ENCODE peak calls at places on chromosome 13, in six cellular contexts. K is fibroblast of mammary gland, Q is foreskin keratinocyte, P is GM06990, I is neural crest cell, L is ascending aorta. J is an unnamed sample.

GRCh38 chr13:98761126-98761978 is 8.9 kb upstream of the SLC15A1 start:
- DNase-seq in K (peak), L (no peak), P (no peak), I (no peak), Q (peak), J (peak)

GRCh38 chr13:86710013-86710412 is 910.8 kb upstream of the SLITRK6 start:
- DNase-seq in L (no peak), I (no peak), P (no peak), Q (no peak), K (no peak), J (peak)

GRCh38 chr13:26220575-26220974 is 1.5 kb downstream of the RNF6 start:
- DNase-seq in Q (peak), L (no peak), K (peak), P (no peak), I (no peak), J (no peak)

GRCh38 chr13:44686478-44687071 is 110.4 kb upstream of the TSC22D1 start:
- DNase-seq in L (no peak), I (no peak), Q (no peak), K (no peak), P (no peak), J (no peak)

GRCh38 chr13:111203742-111204386 is 88.8 kb downstream of the ARHGEF7 start:
- DNase-seq in I (no peak), P (no peak), K (no peak), Q (no peak), L (no peak), J (no peak)

GRCh38 chr13:95833713-95834112 is 156.8 kb downstream of the DNAJC3 start:
- DNase-seq in K (peak), L (no peak), I (no peak), P (no peak), Q (peak), J (no peak)

GRCh38 chr13:107937841-107938240 is 277.5 kb downstream of the LIG4 start:
- DNase-seq in L (no peak), I (no peak), K (no peak), Q (no peak), P (no peak), J (no peak)

GRCh38 chr13:79225487-79226232 is 180.4 kb downstream of the RBM26 start:
- DNase-seq in K (no peak), Q (peak), I (no peak), P (no peak), L (no peak), J (no peak)

GRCh38 chr13:36096411-36097184 is 34.6 kb downstream of the DCLK1 start:
- DNase-seq in I (no peak), P (no peak), K (peak), L (no peak), Q (no peak), J (no peak)

GRCh38 chr13:51803018-51803417 is 945 bp downstream of the DHRS12 start:
- DNase-seq in P (no peak), I (no peak), K (no peak), Q (no peak), L (no peak), J (no peak)

GRCh38 chr13:99386911-99387788 is 80.0 kb upstream of the GPR183 start:
- DNase-seq in L (no peak), K (peak), Q (no peak), I (peak), P (peak), J (peak)

GRCh38 chr13:30845297-30846214 is 60.5 kb upstream of the MEDAG start:
- DNase-seq in P (no peak), Q (no peak), K (no peak), L (no peak), I (no peak), J (no peak)

GRCh38 chr13:67341406-67341805 is 111.3 kb upstream of the PCDH9 start:
- DNase-seq in P (no peak), I (no peak), K (peak), L (no peak), Q (no peak), J (no peak)

GRCh38 chr13:43883636-43884035 is 3.9 kb downstream of the LACC1 start:
- DNase-seq in P (no peak), I (no peak), L (no peak), Q (no peak), K (no peak), J (no peak)

GRCh38 chr13:29679357-29680050 is 84.0 kb upstream of the SLC7A1 start:
- DNase-seq in L (no peak), Q (no peak), K (no peak), P (no peak), I (no peak), J (no peak)

GRCh38 chr13:36736119-36736726 is 62.4 kb downstream of the SERTM1 start:
- DNase-seq in I (peak), K (peak), L (no peak), P (no peak), Q (no peak), J (peak)

GRCh38 chr13:66532146-66532545 is 698.0 kb downstream of the PCDH9 start:
- DNase-seq in P (no peak), I (no peak), Q (peak), L (no peak), K (peak), J (no peak)

GRCh38 chr13:99398916-99399622 is 91.9 kb upstream of the GPR183 start:
- DNase-seq in Q (no peak), L (no peak), K (no peak), P (no peak), I (no peak), J (no peak)

GRCh38 chr13:23450340-23451046 is 17.0 kb upstream of the SACS start:
- DNase-seq in P (no peak), L (no peak), I (no peak), Q (no peak), K (no peak), J (no peak)

GRCh38 chr13:114113961-114114360 is 18.5 kb downstream of the RASA3 start:
- DNase-seq in P (no peak), K (no peak), I (no peak), L (no peak), Q (no peak), J (no peak)

GRCh38 chr13:97344250-97345175 is 89.5 kb upstream of the RAP2A start:
- DNase-seq in Q (no peak), P (no peak), I (peak), K (peak), L (no peak), J (peak)

GRCh38 chr13:36163303-36163702 is 32.1 kb upstream of the DCLK1 start:
- DNase-seq in Q (no peak), I (no peak), K (no peak), P (no peak), L (no peak), J (no peak)

GRCh38 chr13:85659493-85659892 is 139.7 kb downstream of the SLITRK6 start:
- DNase-seq in Q (peak), P (no peak), I (no peak), L (no peak), K (no peak), J (no peak)

GRCh38 chr13:113582841-113583631 is 1.5 kb upstream of the TFDP1 start:
- DNase-seq in K (peak), I (no peak), L (no peak), P (no peak), Q (no peak), J (no peak)

GRCh38 chr13:56378566-56378965 is 762.2 kb upstream of the PRR20A start:
- DNase-seq in L (no peak), K (no peak), P (no peak), Q (peak), I (no peak), J (no peak)

GRCh38 chr13:40175639-40176038 is 490.8 kb downstream of the FOXO1 start:
- DNase-seq in I (no peak), K (peak), Q (no peak), P (no peak), L (no peak), J (no peak)

GRCh38 chr13:89899302-89900103 is 1448.0 kb upstream of the MIR17HG start:
- DNase-seq in Q (no peak), K (no peak), I (no peak), L (no peak), P (no peak), J (no peak)

GRCh38 chr13:100497394-100497793 is 91.2 kb downstream of the GGACT start:
- DNase-seq in I (no peak), K (peak), Q (no peak), L (no peak), P (no peak), J (no peak)

GRCh38 chr13:38002596-38002995 is 133.0 kb upstream of the TRPC4 start:
- DNase-seq in L (no peak), K (no peak), Q (no peak), P (no peak), I (no peak), J (no peak)

GRCh38 chr13:113749956-113750355 is 9.1 kb upstream of the TMEM255B start:
- DNase-seq in K (no peak), Q (no peak), I (no peak), L (no peak), P (no peak), J (no peak)

GRCh38 chr13:64441740-64442139 is 2788.4 kb downstream of the PCDH9 start:
- DNase-seq in P (no peak), I (no peak), K (no peak), L (no peak), Q (no peak), J (no peak)

GRCh38 chr13:39306639-39307589 is 268.7 kb downstream of the NHLRC3 start:
- DNase-seq in Q (no peak), P (peak), K (no peak), I (no peak), L (no peak), J (peak)

GRCh38 chr13:113474179-113474578 is 16.3 kb downstream of the DCUN1D2 start:
- DNase-seq in P (no peak), K (peak), L (no peak), I (no peak), Q (no peak), J (no peak)

GRCh38 chr13:71460179-71460578 is 406.8 kb downstream of the DACH1 start:
- DNase-seq in Q (no peak), I (no peak), P (no peak), K (no peak), L (no peak), J (no peak)

GRCh38 chr13:80047406-80047805 is 293.5 kb downstream of the SPRY2 start:
- DNase-seq in Q (no peak), K (peak), P (no peak), I (no peak), L (no peak), J (no peak)

GRCh38 chr13:100657881-100658315 is 16.7 kb downstream of the TMTC4 start:
- DNase-seq in I (no peak), L (no peak), P (no peak), K (no peak), Q (no peak), J (no peak)

DNA sequence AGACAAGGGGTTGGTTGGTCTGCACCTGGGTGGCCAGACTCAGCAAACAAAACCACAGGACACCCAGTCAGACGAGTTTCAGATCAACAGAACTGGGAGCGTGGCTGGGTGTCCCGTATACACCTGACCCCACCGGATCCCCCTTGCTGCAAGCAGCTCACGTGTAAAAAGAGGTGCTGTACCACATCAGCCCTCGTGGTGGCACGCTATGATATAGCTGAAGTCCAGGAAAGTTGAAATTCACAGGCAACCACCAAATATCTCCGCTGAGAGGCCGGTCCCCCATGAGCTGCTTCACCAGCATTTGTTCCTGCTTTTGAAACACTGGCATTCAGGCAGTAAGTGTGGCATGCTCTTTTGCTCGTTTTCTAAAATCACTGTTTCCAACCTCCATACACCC is 92.3 kb downstream of the TUBA3C start:
- DNase-seq in K (no peak), I (no peak), L (no peak), Q (no peak), P (no peak), J (no peak)
- TF ChIP-seq CTCF in K (no peak), I (no peak), L (no peak), Q (no peak), P (peak), J (no peak)

GRCh38 chr13:81487151-81487550 is 1146.2 kb upstream of the SPRY2 start:
- DNase-seq in I (peak), P (no peak), L (no peak), Q (no peak), K (peak), J (no peak)
- TF ChIP-seq CTCF in I (peak), P (no peak), L (no peak), Q (peak), K (no peak), J (peak)

GRCh38 chr13:45879666-45880065 is 28.1 kb upstream of the SIAH3 start:
- DNase-seq in I (no peak), L (no peak), P (no peak), K (peak), Q (no peak), J (no peak)
- TF ChIP-seq CTCF in I (peak), L (no peak), P (peak), K (peak), Q (peak), J (no peak)

GRCh38 chr13:106802917-106803316 is 235.0 kb upstream of the ARGLU1 start:
- DNase-seq in P (no peak), I (no peak), Q (no peak), L (no peak), K (no peak), J (no peak)
- TF ChIP-seq CTCF in P (no peak), I (no peak), Q (no peak), L (no peak), K (no peak), J (no peak)

GRCh38 chr13:50268500-50268899 is 253.3 kb downstream of the KCNRG start:
- DNase-seq in P (no peak), I (no peak), L (no peak), Q (no peak), K (peak), J (no peak)
- TF ChIP-seq CTCF in P (no peak), I (peak), L (no peak), Q (peak), K (peak), J (no peak)

J was measured in GM13977.